ENCODE peak calls at places on chromosomes 5 and 9, in four cellular contexts. Q is mesenchymal stem cell, A is OCI-LY7, P is A673. W is an unnamed sample.

GRCh38 chr9:101705135-101705661 is 33.2 kb downstream of the GRIN3A start:
- DNase-seq in Q (no peak), A (no peak), P (peak; percentile 13), W (no peak)

GRCh38 chr5:113063927-113064326 is 87.3 kb downstream of the DCP2 start:
- DNase-seq in Q (no peak), A (no peak), P (no peak), W (no peak)

GRCh38 chr5:77518304-77518703 is 26.2 kb upstream of the WDR41 start:
- DNase-seq in Q (peak; percentile 2), A (peak; percentile 28), P (peak; percentile 33), W (peak; percentile 9)

GRCh38 chr5:143968071-143968878 is 156.3 kb downstream of the HMHB1 start:
- DNase-seq in Q (peak; percentile 64), A (peak; percentile 36), P (peak; percentile 62), W (peak; percentile 69)

GRCh38 chr9:35406183-35406959 is 83.5 kb upstream of the RUSC2 start:
- DNase-seq in Q (peak; percentile 2), A (no peak), P (no peak), W (no peak)

GRCh38 chr5:157965040-157965439 is 106.1 kb upstream of the CLINT1 start:
- DNase-seq in Q (no peak), A (no peak), P (no peak), W (no peak)

GRCh38 chr9:7439355-7439978 is 360.1 kb downstream of the DMAC1 start:
- DNase-seq in Q (peak; percentile 11), A (no peak), P (peak; percentile 27), W (no peak)

GRCh38 chr9:17578911-17579793 is at the start of gene SH3GL2:
- DNase-seq in Q (peak; percentile 15), A (no peak), P (peak; percentile 8), W (peak; percentile 74)

GRCh38 chr9:120267929-120268328 is 312.0 kb downstream of the CDK5RAP2 start:
- DNase-seq in Q (no peak), A (no peak), P (no peak), W (no peak)

GRCh38 chr5:138160706-138161105 is 17.7 kb downstream of the BRD8 start:
- DNase-seq in Q (no peak), A (no peak), P (no peak), W (no peak)

GRCh38 chr9:133284362-133284761 is 9.4 kb upstream of the ABO start:
- DNase-seq in Q (no peak), A (no peak), P (no peak), W (no peak)

GRCh38 chr9:133605856-133606721 is 3.1 kb downstream of the FAM163B start:
- DNase-seq in Q (no peak), A (no peak), P (no peak), W (no peak)

GRCh38 chr9:135355466-135356420 is 123.8 kb upstream of the PPP1R26 start:
- DNase-seq in Q (no peak), A (no peak), P (no peak), W (no peak)

GRCh38 chr9:106443520-106443919 is 419.4 kb upstream of the ZNF462 start:
- DNase-seq in Q (no peak), A (no peak), P (no peak), W (no peak)

GRCh38 chr9:5553211-5553610 is 42.9 kb downstream of the PDCD1LG2 start:
- DNase-seq in Q (peak; percentile 79), A (no peak), P (no peak), W (no peak)

GRCh38 chr5:14064841-14065240 is 78.3 kb upstream of the TRIO start:
- DNase-seq in Q (no peak), A (no peak), P (no peak), W (no peak)

GRCh38 chr5:168654225-168654624 is 75.1 kb upstream of the PANK3 start:
- DNase-seq in Q (no peak), A (no peak), P (peak; percentile 5), W (no peak)

GRCh38 chr5:177596775-177597238 is 3.1 kb upstream of the B4GALT7 start:
- DNase-seq in Q (no peak), A (no peak), P (no peak), W (no peak)

GRCh38 chr9:132288371-132288770 is 66.4 kb downstream of the SETX start:
- DNase-seq in Q (peak; percentile 75), A (no peak), P (no peak), W (no peak)

GRCh38 chr5:2381861-2382260 is 369.6 kb downstream of the IRX2 start:
- DNase-seq in Q (no peak), A (no peak), P (no peak), W (no peak)

GRCh38 chr5:77981820-77982219 is 205.7 kb upstream of the TBCA start:
- DNase-seq in Q (no peak), A (no peak), P (no peak), W (no peak)

GRCh38 chr9:18437315-18438200 is 36.4 kb upstream of the ADAMTSL1 start:
- DNase-seq in Q (peak; percentile 49), A (no peak), P (no peak), W (no peak)

GRCh38 chr5:72166070-72166979 is 59.0 kb downstream of the MAP1B start:
- DNase-seq in Q (no peak), A (no peak), P (peak; percentile 99), W (no peak)

W was measured in MM.1S.